ENCODE peak calls at places on chromosomes 16 and 17, in four cellular contexts. X is K562, R is HL-60, K is GM12878. M is an unnamed sample.

GRCh38 chr17:49895812-49896211 is 47.9 kb upstream of the TAC4 start:
- DNase-seq in X (no peak), R (no peak), K (no peak), M (no peak)

GRCh38 chr17:41689497-41690299 is 1.0 kb downstream of the EIF1 start:
- DNase-seq in X (no peak), R (no peak), K (no peak), M (no peak)

GRCh38 chr17:6786618-6787017 is 10.6 kb downstream of the FBXO39 start:
- DNase-seq in X (no peak), R (no peak), K (no peak), M (no peak)

GRCh38 chr17:81599719-81600486 is 37.0 kb downstream of the NPLOC4 start:
- DNase-seq in X (no peak), R (no peak), K (no peak), M (no peak)

GRCh38 chr16:50534556-50534955 is 13.6 kb upstream of the NKD1 start:
- DNase-seq in X (no peak), R (no peak), K (no peak), M (no peak)

GRCh38 chr17:19645608-19646250 is 2.8 kb upstream of the ALDH3A2 start:
- DNase-seq in X (peak; percentile 32), R (no peak), K (no peak), M (peak; percentile 30)

GRCh38 chr16:46789499-46790414 is 41.2 kb downstream of the C16orf87 start:
- DNase-seq in X (peak; percentile 84), R (peak; percentile 57), K (peak; percentile 57), M (peak; percentile 66)

GRCh38 chr16:57775661-57776469 is 26.4 kb downstream of the KIFC3 start:
- DNase-seq in X (no peak), R (no peak), K (no peak), M (no peak)

GRCh38 chr17:3865166-3865565 is 19.1 kb upstream of the NCBP3 start:
- DNase-seq in X (no peak), R (no peak), K (no peak), M (no peak)

GRCh38 chr17:40753804-40754203 is 1.3 kb downstream of the KRT25 start:
- DNase-seq in X (no peak), R (no peak), K (no peak), M (no peak)

GRCh38 chr17:17767096-17767470 is 69.7 kb downstream of the SREBF1 start:
- DNase-seq in X (no peak), R (no peak), K (no peak), M (no peak)

GRCh38 chr17:29595943-29596774 is 3.2 kb downstream of the ANKRD13B start:
- DNase-seq in X (no peak), R (no peak), K (no peak), M (no peak)

GRCh38 chr17:71522383-71522782 is 598.4 kb upstream of the SOX9 start:
- DNase-seq in X (no peak), R (no peak), K (no peak), M (no peak)

GRCh38 chr17:45963889-45964288 is 35.2 kb upstream of the STH start:
- DNase-seq in X (no peak), R (no peak), K (no peak), M (no peak)

GRCh38 chr17:68057531-68057952 is 22.0 kb downstream of the KPNA2 start:
- DNase-seq in X (no peak), R (no peak), K (no peak), M (no peak)

GRCh38 chr17:43381204-43381603 is 17.6 kb upstream of the ARL4D start:
- DNase-seq in X (no peak), R (no peak), K (no peak), M (no peak)

GRCh38 chr16:66044616-66045015 is 321.9 kb upstream of the CDH5 start:
- DNase-seq in X (no peak), R (no peak), K (no peak), M (no peak)

GRCh38 chr17:35373984-35374765 is 754 bp upstream of the SLFN11 start:
- DNase-seq in X (no peak), R (no peak), K (no peak), M (peak; percentile 12)

GRCh38 chr17:29862127-29862526 is 67.9 kb downstream of the SSH2 start:
- DNase-seq in X (no peak), R (no peak), K (no peak), M (no peak)

GRCh38 chr17:50909765-50910661 is 43.9 kb upstream of the TOB1 start:
- DNase-seq in X (no peak), R (no peak), K (no peak), M (no peak)

GRCh38 chr17:26792486-26792885 is 501.4 kb upstream of the WSB1 start:
- DNase-seq in X (no peak), R (no peak), K (peak; percentile 41), M (no peak)

GRCh38 chr16:1583180-1583579 is 28.7 kb downstream of the IFT140 start:
- DNase-seq in X (no peak), R (no peak), K (no peak), M (no peak)

GRCh38 chr17:48544356-48545021 is 420 bp downstream of the HOXB2 start:
- DNase-seq in X (peak; percentile 73), R (no peak), K (no peak), M (no peak)

GRCh38 chr17:40219073-40219860 is at the start of gene WIPF2:
- DNase-seq in X (peak; percentile 96), R (peak; percentile 89), K (peak; percentile 87), M (peak; percentile 88)

GRCh38 chr16:57763290-57764005 is 27.9 kb downstream of the KATNB1 start:
- DNase-seq in X (no peak), R (no peak), K (no peak), M (no peak)

GRCh38 chr17:40097931-40098845 is 2.2 kb downstream of the NR1D1 start:
- DNase-seq in X (no peak), R (peak; percentile 84), K (no peak), M (no peak)

GRCh38 chr17:81481011-81481799 is 31.4 kb downstream of the ACTG1 start:
- DNase-seq in X (peak; percentile 99), R (no peak), K (no peak), M (no peak)

GRCh38 chr16:81005644-81006471 is 827 bp downstream of the CMC2 start:
- DNase-seq in X (no peak), R (no peak), K (no peak), M (no peak)

GRCh38 chr16:5633845-5634440 is 536.3 kb upstream of the EEF2KMT start:
- DNase-seq in X (peak; percentile 43), R (no peak), K (no peak), M (no peak)

GRCh38 chr17:40023590-40024292 is 8.5 kb downstream of the CSF3 start:
- DNase-seq in X (no peak), R (no peak), K (no peak), M (no peak)

GRCh38 chr16:2500937-2501750 is 12.6 kb upstream of the ATP6V0C start:
- DNase-seq in X (peak; percentile 81), R (no peak), K (peak; percentile 23), M (peak; percentile 96)

GRCh38 chr17:75909051-75909811 is 4.5 kb upstream of the MRPL38 start:
- DNase-seq in X (no peak), R (no peak), K (no peak), M (no peak)

GRCh38 chr17:6599364-6599763 is 41.1 kb downstream of the KIAA0753 start:
- DNase-seq in X (peak; percentile 20), R (peak; percentile 10), K (no peak), M (no peak)

GRCh38 chr17:2421315-2422147 is 20.7 kb upstream of the MNT start:
- DNase-seq in X (no peak), R (no peak), K (no peak), M (no peak)
- TF ChIP-seq SPI1 in X (no peak), R (no peak), K (no peak), M (no peak)

GRCh38 chr17:77608431-77608830 is 350.1 kb upstream of the TNRC6C start:
- DNase-seq in X (no peak), R (no peak), K (no peak), M (no peak)

GRCh38 chr17:77610518-77610893 is 348.0 kb upstream of the TNRC6C start:
- DNase-seq in X (no peak), R (no peak), K (no peak), M (no peak)

GRCh38 chr17:77611791-77612466 is 346.6 kb upstream of the TNRC6C start:
- DNase-seq in X (no peak), R (no peak), K (no peak), M (no peak)

GRCh38 chr17:77610980-77611641 is 347.4 kb upstream of the TNRC6C start:
- DNase-seq in X (no peak), R (no peak), K (no peak), M (no peak)

GRCh38 chr17:77609553-77610517 is 348.7 kb upstream of the TNRC6C start:
- DNase-seq in X (no peak), R (no peak), K (peak; percentile 43), M (peak; percentile 49)
- TF ChIP-seq SPI1 in X (peak; percentile 52), R (peak; percentile 6), K (peak; percentile 70), M (peak; percentile 74)

GRCh38 chr16:85928411-85928820 is 29.5 kb downstream of the IRF8 start:
- DNase-seq in X (no peak), R (peak; percentile 87), K (no peak), M (no peak)

GRCh38 chr16:85924675-85925074 is 25.7 kb downstream of the IRF8 start:
- DNase-seq in X (no peak), R (no peak), K (no peak), M (no peak)

GRCh38 chr16:85927326-85927725 is 28.4 kb downstream of the IRF8 start:
- DNase-seq in X (no peak), R (no peak), K (no peak), M (no peak)

GRCh38 chr16:85927938-85928337 is 29.0 kb downstream of the IRF8 start:
- DNase-seq in X (no peak), R (no peak), K (no peak), M (no peak)

GRCh38 chr16:85926370-85926769 is 27.4 kb downstream of the IRF8 start:
- DNase-seq in X (no peak), R (no peak), K (no peak), M (no peak)
- TF ChIP-seq SPI1 in X (no peak), R (no peak), K (no peak), M (no peak)

GRCh38 chr17:13522749-13523148 is 79.0 kb downstream of the HS3ST3A1 start:
- DNase-seq in X (no peak), R (no peak), K (no peak), M (no peak)
- TF ChIP-seq SPI1 in X (no peak), R (no peak), K (no peak), M (no peak)